ENCODE peak calls at places on chromosomes 13 and 19, in eight cellular contexts. O is GM23338, C is right atrium auricular region, R is aorta, P is neural progenitor cell, S is K562, D is Peyer's patch, H is lower lobe of right lung. B is an unnamed sample. For H3K4me1, the result is how much of the 10 kb centered on the place peaks cover.

GRCh38 chr19:40807147-40808020 is 8.4 kb downstream of the EGLN2 start:
- DNase-seq in D (no peak), P (peak), O (peak), C (no peak), H (no peak), R (peak), S (no peak), B (peak)

GRCh38 chr19:42412223-42412622 is 15.0 kb downstream of the LIPE start:
- DNase-seq in H (peak), R (no peak), C (no peak), D (peak), S (no peak), O (peak), P (peak), B (peak)

GRCh38 chr19:28883241-28883693 is 329.7 kb downstream of the UQCRFS1 start:
- DNase-seq in S (no peak), C (no peak), O (peak), R (no peak), D (no peak), P (peak), H (no peak), B (peak)

GRCh38 chr19:54560881-54561385 is 12.7 kb upstream of the LILRA2 start:
- DNase-seq in O (no peak), C (no peak), S (no peak), H (no peak), R (no peak), D (no peak), P (no peak), B (no peak)

GRCh38 chr19:48329167-48329891 is 4.0 kb downstream of the EMP3 start:
- DNase-seq in R (no peak), P (no peak), C (no peak), O (peak), H (no peak), D (no peak), S (peak), B (peak)

GRCh38 chr19:55638864-55639359 is 1.9 kb upstream of the ZNF580 start:
- DNase-seq in C (no peak), P (peak), D (peak), H (no peak), R (peak), O (peak), S (peak), B (peak)

GRCh38 chr13:96835591-96835990 is 158.7 kb downstream of the OXGR1 start:
- DNase-seq in D (no peak), P (no peak), C (no peak), R (no peak), O (no peak), H (no peak), S (no peak), B (no peak)

GRCh38 chr19:52336976-52337375 is 933 bp downstream of the ZNF610 start:
- DNase-seq in D (no peak), C (no peak), S (no peak), P (peak), H (no peak), R (no peak), O (peak), B (no peak)

GRCh38 chr19:46218160-46218559 is 11.4 kb upstream of the IGFL1 start:
- DNase-seq in S (peak), R (no peak), D (no peak), H (no peak), P (peak), C (no peak), O (peak), B (peak)

GRCh38 chr13:28527629-28528028 is 32.7 kb upstream of the FLT1 start:
- DNase-seq in D (no peak), R (no peak), P (no peak), H (peak), O (no peak), S (no peak), C (no peak), B (no peak)

GRCh38 chr13:26721251-26721939 is 39.2 kb downstream of the GPR12 start:
- DNase-seq in R (no peak), D (no peak), O (no peak), S (no peak), H (no peak), P (no peak), C (peak), B (no peak)

GRCh38 chr19:58212336-58213074 is 16.2 kb upstream of the ZNF544 start:
- DNase-seq in O (no peak), R (no peak), C (no peak), S (no peak), P (no peak), H (no peak), D (no peak), B (no peak)

GRCh38 chr19:10269333-10270179 is 1.4 kb upstream of the ICAM1 start:
- DNase-seq in P (peak), S (peak), H (peak), R (peak), C (peak), O (peak), D (peak), B (peak)

GRCh38 chr13:44362394-44363040 is 11.1 kb upstream of the SERP2 start:
- DNase-seq in S (no peak), D (no peak), R (no peak), P (no peak), O (no peak), C (no peak), H (no peak), B (no peak)

GRCh38 chr13:110109910-110110309 is 197.0 kb downstream of the COL4A1 start:
- DNase-seq in R (peak), O (no peak), H (no peak), S (no peak), D (no peak), P (peak), C (peak), B (peak)

GRCh38 chr13:49641810-49642291 is 13.5 kb downstream of the ARL11 start:
- DNase-seq in S (peak), O (no peak), R (no peak), D (no peak), C (peak), H (peak), P (no peak), B (no peak)

GRCh38 chr13:75713852-75714251 is 77.7 kb downstream of the LMO7 start:
- DNase-seq in S (no peak), P (no peak), R (no peak), C (no peak), D (no peak), H (no peak), O (no peak), B (no peak)

GRCh38 chr19:29492761-29493160 is 33.0 kb upstream of the VSTM2B start:
- DNase-seq in S (no peak), O (no peak), D (no peak), C (no peak), H (no peak), R (no peak), P (no peak), B (peak)

GRCh38 chr19:23822735-23823134 is 64.0 kb upstream of the ZNF681 start:
- DNase-seq in S (no peak), C (no peak), O (no peak), H (no peak), R (no peak), D (no peak), P (no peak), B (no peak)

GRCh38 chr19:55615553-55616394 is 8.6 kb downstream of the ZNF784 start:
- DNase-seq in D (no peak), H (no peak), O (peak), S (no peak), R (no peak), C (no peak), P (no peak), B (no peak)

GRCh38 chr19:58059003-58059671 is at the start of gene ZNF135:
- DNase-seq in C (peak), S (no peak), P (peak), H (peak), R (peak), D (peak), O (peak), B (peak)

GRCh38 chr13:58625703-58626389 is 994.3 kb downstream of the PCDH17 start:
- DNase-seq in D (no peak), C (no peak), S (no peak), R (peak), O (no peak), H (no peak), P (no peak), B (no peak)

GRCh38 chr19:32456406-32456805 is 50.8 kb downstream of the DPY19L3 start:
- DNase-seq in O (no peak), S (no peak), C (no peak), H (no peak), R (no peak), D (no peak), P (no peak), B (no peak)

GRCh38 chr13:78659450-78660110 is 625 bp upstream of the OBI1 start:
- DNase-seq in O (no peak), S (no peak), D (no peak), P (no peak), C (no peak), R (no peak), H (no peak), B (no peak)

GRCh38 chr19:31253816-31254551 is 95.3 kb downstream of the TSHZ3 start:
- DNase-seq in R (no peak), D (no peak), O (no peak), P (no peak), C (peak), S (no peak), H (no peak), B (no peak)

GRCh38 chr19:48558018-48558684 is 6.2 kb downstream of the SULT2B1 start:
- DNase-seq in H (peak), S (peak), C (no peak), R (no peak), D (peak), P (no peak), O (peak), B (peak)

GRCh38 chr19:5150902-5151741 is 182.2 kb downstream of the KDM4B start:
- DNase-seq in P (no peak), R (peak), D (no peak), O (peak), S (no peak), H (peak), C (no peak), B (no peak)

GRCh38 chr19:33499671-33500506 is 21.7 kb downstream of the PEPD start:
- DNase-seq in D (peak), C (no peak), H (peak), O (no peak), P (no peak), R (peak), S (no peak), B (no peak)

GRCh38 chr19:1153891-1154730 is 20.0 kb downstream of the SBNO2 start:
- DNase-seq in S (no peak), P (no peak), C (no peak), R (no peak), D (no peak), H (no peak), O (no peak), B (no peak)
- H3K4me1 ChIP-seq in S (half or more), P (under half), C (under half), R (under half), D (under half), H (half or more), O (under half), B (under half)

GRCh38 chr13:59790626-59791025 is 373.1 kb downstream of the DIAPH3 start:
- DNase-seq in P (no peak), C (no peak), H (no peak), R (no peak), S (no peak), O (no peak), D (no peak), B (no peak)
- H3K4me1 ChIP-seq in P (under half), C (under half), H (under half), R (under half), S (under half), O (under half), D (under half), B (under half)

GRCh38 chr13:100534147-100534818 is 54.3 kb downstream of the GGACT start:
- DNase-seq in O (no peak), P (no peak), C (no peak), D (no peak), S (no peak), H (no peak), R (peak), B (peak)

GRCh38 chr13:100535401-100536135 is 53.0 kb downstream of the GGACT start:
- DNase-seq in H (no peak), P (no peak), S (no peak), O (no peak), R (no peak), C (peak), D (no peak), B (no peak)

GRCh38 chr13:100536643-100537180 is 51.9 kb downstream of the GGACT start:
- DNase-seq in P (no peak), C (no peak), H (no peak), O (no peak), R (peak), D (peak), S (no peak), B (peak)

GRCh38 chr13:100533588-100534041 is 55.0 kb downstream of the GGACT start:
- DNase-seq in S (no peak), H (peak), O (no peak), D (peak), R (no peak), C (no peak), P (no peak), B (peak)

DNA sequence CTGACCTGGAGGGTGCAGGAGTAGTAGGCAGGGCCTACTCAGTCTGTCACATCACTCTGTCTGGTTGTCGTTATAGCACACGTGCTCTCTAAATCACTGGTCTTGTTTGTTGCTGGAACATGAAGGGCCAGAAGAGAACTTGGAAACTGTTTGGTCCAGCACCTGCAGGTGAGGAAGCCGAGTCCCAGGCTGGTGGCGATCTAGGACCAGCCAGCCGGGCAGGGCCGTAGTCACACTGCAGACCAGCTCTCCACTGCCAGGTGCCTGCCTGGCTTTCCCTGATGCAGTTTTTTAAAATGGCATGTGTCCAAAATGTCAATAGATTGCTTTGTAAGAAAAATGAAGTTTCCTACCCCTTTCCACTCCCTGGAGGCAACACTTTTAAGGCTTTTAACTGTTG is 53.7 kb downstream of the GGACT start:
- DNase-seq in O (no peak), H (no peak), D (no peak), P (no peak), R (no peak), C (no peak), S (no peak), B (no peak)
- H3K4me1 ChIP-seq in O (under half), H (under half), D (under half), P (under half), R (under half), C (under half), S (under half), B (under half)

GRCh38 chr19:18513868-18514267 is 8.0 kb downstream of the ELL start:
- DNase-seq in R (no peak), O (no peak), H (no peak), C (no peak), P (no peak), S (no peak), D (no peak), B (no peak)
- H3K4me1 ChIP-seq in R (under half), O (under half), H (half or more), C (under half), P (under half), S (under half), D (under half), B (under half)

GRCh38 chr13:99363949-99364348 is 56.8 kb upstream of the GPR183 start:
- DNase-seq in C (no peak), P (no peak), S (no peak), D (no peak), R (no peak), H (no peak), O (no peak), B (no peak)
- H3K4me1 ChIP-seq in C (under half), P (under half), S (under half), D (under half), R (under half), H (under half), O (under half), B (under half)

GRCh38 chr13:98575009-98575866 is 1.7 kb downstream of the STK24 start:
- DNase-seq in H (no peak), O (no peak), D (no peak), C (no peak), P (peak), S (no peak), R (no peak), B (no peak)
- H3K4me1 ChIP-seq in H (half or more), O (half or more), D (under half), C (under half), P (half or more), S (under half), R (under half), B (under half)

GRCh38 chr13:99302637-99303505 is 4.3 kb downstream of the GPR183 start:
- DNase-seq in S (no peak), O (no peak), C (no peak), H (no peak), D (no peak), P (no peak), R (no peak), B (no peak)
- H3K4me1 ChIP-seq in S (under half), O (under half), C (under half), H (under half), D (under half), P (under half), R (under half), B (under half)

B was measured in endodermal cell.